ENCODE peak calls at places on chromosomes 5 and 9, in eight cellular contexts. Q is HFF-Myc, C is cardiac muscle cell, N is astrocyte, K is SK-N-SH, I is RWPE2, W is AG04449, H is upper lobe of right lung. T is an unnamed sample.

GRCh38 chr5:139149477-139150199 is 48.5 kb downstream of the SIL1 start:
- DNase-seq in Q (no peak), C (peak; percentile 82), N (peak; percentile 82), K (no peak), I (no peak), W (peak; percentile 23), H (no peak), T (no peak)

GRCh38 chr9:83431470-83432060 is 106.6 kb downstream of the FRMD3 start:
- DNase-seq in Q (no peak), C (no peak), N (no peak), K (no peak), I (no peak), W (no peak), H (no peak), T (no peak)

GRCh38 chr9:105647595-105648349 is 14.5 kb upstream of the TAL2 start:
- DNase-seq in Q (no peak), C (peak; percentile 10), N (peak; percentile 12), K (no peak), I (no peak), W (no peak), H (no peak), T (no peak)

GRCh38 chr5:174356536-174356935 is 311.0 kb downstream of the NSG2 start:
- DNase-seq in Q (no peak), C (no peak), N (no peak), K (no peak), I (no peak), W (no peak), H (no peak), T (no peak)

GRCh38 chr9:97660345-97660744 is 26.7 kb downstream of the NCBP1 start:
- DNase-seq in Q (no peak), C (no peak), N (no peak), K (no peak), I (no peak), W (no peak), H (no peak), T (no peak)

GRCh38 chr5:96936431-96937221 is 746 bp downstream of the LNPEP start:
- DNase-seq in Q (no peak), C (no peak), N (no peak), K (peak; percentile 28), I (peak; percentile 65), W (no peak), H (peak; percentile 72), T (no peak)

GRCh38 chr9:13181652-13182051 is 97.8 kb downstream of the MPDZ start:
- DNase-seq in Q (no peak), C (peak; percentile 7), N (peak; percentile 35), K (no peak), I (peak; percentile 72), W (no peak), H (no peak), T (no peak)

GRCh38 chr5:126562823-126563222 is 32.2 kb downstream of the ALDH7A1 start:
- DNase-seq in Q (no peak), C (no peak), N (no peak), K (no peak), I (no peak), W (no peak), H (no peak), T (no peak)

GRCh38 chr5:129172561-129172960 is 78.0 kb downstream of the ISOC1 start:
- DNase-seq in Q (no peak), C (peak; percentile 75), N (no peak), K (peak; percentile 11), I (no peak), W (no peak), H (no peak), T (no peak)

GRCh38 chr5:15791859-15792258 is 291.9 kb downstream of the FBXL7 start:
- DNase-seq in Q (no peak), C (no peak), N (peak; percentile 69), K (no peak), I (no peak), W (no peak), H (no peak), T (no peak)

GRCh38 chr5:125463441-125464092 is 717.1 kb upstream of the ZNF608 start:
- DNase-seq in Q (no peak), C (peak; percentile 72), N (peak; percentile 60), K (no peak), I (no peak), W (no peak), H (no peak), T (no peak)

GRCh38 chr9:133485531-133486260 is 6.8 kb upstream of the SLC2A6 start:
- DNase-seq in Q (no peak), C (no peak), N (no peak), K (no peak), I (no peak), W (no peak), H (peak; percentile 64), T (no peak)

GRCh38 chr5:135379052-135379654 is 19.9 kb downstream of the MACROH2A1 start:
- DNase-seq in Q (no peak), C (no peak), N (peak; percentile 64), K (no peak), I (no peak), W (no peak), H (no peak), T (no peak)

GRCh38 chr9:16869140-16869903 is 1.1 kb downstream of the BNC2 start:
- DNase-seq in Q (no peak), C (peak; percentile 55), N (peak; percentile 40), K (no peak), I (no peak), W (no peak), H (no peak), T (no peak)

GRCh38 chr9:90523953-90524352 is 118.7 kb downstream of the DIRAS2 start:
- DNase-seq in Q (no peak), C (no peak), N (no peak), K (peak; percentile 2), I (no peak), W (no peak), H (no peak), T (no peak)

GRCh38 chr9:115109486-115109885 is 8.5 kb downstream of the TNC start:
- DNase-seq in Q (no peak), C (peak; percentile 60), N (peak; percentile 79), K (no peak), I (no peak), W (no peak), H (no peak), T (peak; percentile 97)

GRCh38 chr5:55597014-55597981 is 62.5 kb upstream of the PLPP1 start:
- DNase-seq in Q (peak; percentile 92), C (peak; percentile 71), N (peak; percentile 72), K (no peak), I (no peak), W (no peak), H (no peak), T (peak; percentile 40)

GRCh38 chr9:36398745-36399144 is 1.3 kb downstream of the RNF38 start:
- DNase-seq in Q (no peak), C (peak; percentile 17), N (peak; percentile 78), K (no peak), I (no peak), W (peak; percentile 58), H (no peak), T (no peak)

GRCh38 chr5:178225174-178225573 is 7.4 kb downstream of the PHYKPL start:
- DNase-seq in Q (no peak), C (no peak), N (no peak), K (no peak), I (no peak), W (no peak), H (no peak), T (no peak)

GRCh38 chr5:141040093-141040762 is 10.9 kb upstream of the PCDHB1 start:
- DNase-seq in Q (no peak), C (peak; percentile 14), N (no peak), K (peak; percentile 68), I (no peak), W (no peak), H (peak; percentile 82), T (peak; percentile 26)

GRCh38 chr5:141039517-141039916 is 11.7 kb upstream of the PCDHB1 start:
- DNase-seq in Q (no peak), C (no peak), N (no peak), K (peak; percentile 38), I (no peak), W (no peak), H (no peak), T (no peak)

GRCh38 chr5:141041427-141041785 is 9.8 kb upstream of the PCDHB1 start:
- DNase-seq in Q (no peak), C (no peak), N (no peak), K (no peak), I (no peak), W (no peak), H (no peak), T (no peak)

GRCh38 chr5:141039061-141039460 is 12.1 kb upstream of the PCDHB1 start:
- DNase-seq in Q (no peak), C (no peak), N (no peak), K (no peak), I (no peak), W (no peak), H (no peak), T (no peak)

GRCh38 chr5:141040763-141041426 is 10.3 kb upstream of the PCDHB1 start:
- DNase-seq in Q (peak; percentile 20), C (peak; percentile 72), N (peak; percentile 13), K (peak; percentile 87), I (peak; percentile 97), W (no peak), H (peak; percentile 95), T (peak; percentile 74)
- TF ChIP-seq CTCF in Q (peak; percentile 57), C (peak; percentile 52), N (peak; percentile 36), K (peak; percentile 84), I (peak; percentile 89), W (no peak), H (peak; percentile 70), T (peak; percentile 75)

DNA sequence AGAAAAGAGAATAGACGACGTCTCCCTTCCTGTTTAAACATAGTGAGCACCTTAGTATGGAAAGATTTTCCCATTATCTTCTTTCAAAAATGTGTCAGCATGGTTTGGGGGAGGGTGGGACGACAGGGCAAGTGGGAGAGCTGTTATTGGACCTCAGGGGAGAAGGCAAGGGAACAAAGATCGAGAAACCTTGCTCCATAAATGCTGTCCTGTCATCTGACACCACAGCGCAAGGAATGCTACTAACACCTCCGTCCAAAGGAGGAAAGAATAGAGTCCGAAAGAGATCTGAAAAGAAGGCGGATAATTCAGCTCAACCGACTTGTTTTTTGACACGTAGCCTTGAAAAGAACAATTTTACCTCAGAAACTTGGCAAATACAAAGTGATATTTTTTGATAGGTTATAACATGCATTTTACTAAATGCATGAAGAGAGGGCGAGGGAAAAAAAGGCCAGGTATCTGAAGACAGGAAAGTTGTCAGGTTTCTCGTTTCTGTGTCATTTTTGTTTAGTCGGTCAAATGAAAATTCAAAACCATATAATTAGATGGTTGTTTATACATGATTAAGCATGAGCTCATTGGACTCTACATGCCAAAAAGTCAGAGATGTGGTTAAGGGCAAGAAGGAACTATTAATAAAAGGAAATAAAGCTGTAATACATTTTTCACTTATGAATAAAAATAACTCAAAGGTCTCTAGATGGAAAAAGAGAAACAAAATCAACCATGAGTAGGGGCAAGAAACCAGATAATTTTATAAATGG is 155.7 kb downstream of the GLIS3 start:
- DNase-seq in Q (no peak), C (peak; percentile 25), N (peak; percentile 77), K (no peak), I (no peak), W (no peak), H (no peak), T (no peak)
- H3K4me3 ChIP-seq in Q (no peak overlapping the region), C (no peak overlapping the region), N (no peak overlapping the region), K (no peak overlapping the region), I (no peak overlapping the region), W (no peak overlapping the region), H (no peak overlapping the region), T (peak overlapping the region; percentile 34)

GRCh38 chr9:34010979-34011378 is 37.7 kb downstream of the UBAP2 start:
- DNase-seq in Q (peak; percentile 1), C (peak; percentile 18), N (no peak), K (peak; percentile 33), I (no peak), W (no peak), H (no peak), T (no peak)
- TF ChIP-seq CTCF in Q (peak; percentile 28), C (peak; percentile 41), N (peak; percentile 31), K (peak; percentile 65), I (peak; percentile 51), W (no peak), H (peak; percentile 35), T (peak; percentile 31)

GRCh38 chr5:150641826-150642566 is 1.5 kb downstream of the SYNPO start:
- DNase-seq in Q (no peak), C (no peak), N (no peak), K (no peak), I (no peak), W (no peak), H (no peak), T (no peak)
- H3K4me3 ChIP-seq in Q (peak overlapping the region; percentile 40), C (no peak overlapping the region), N (peak overlapping the region; percentile 62), K (peak overlapping the region; percentile 45), I (no peak overlapping the region), W (peak overlapping the region; percentile 76), H (peak overlapping the region; percentile 46), T (no peak overlapping the region)

T was measured in epithelial cell of proximal tubule.